ENCODE peak calls at places on chromosomes 16 and 17, in seven cellular contexts. H is WTC11; E is AG10803; R is NCI-H345; D is HTR-8/SVneo; G is activated CD8-positive, alpha-beta memory T cell treated with anti-CD3 and anti-CD28 coated beads, Interleukin-2, amount 50 U/mL, for 48 hours; L is AG08395. U is an unnamed sample.

GRCh38 chr17:13131211-13131610 is 113.4 kb upstream of the ELAC2 start:
- DNase-seq in G (no peak), L (no peak), R (no peak), H (no peak), E (no peak), D (no peak), U (no peak)

GRCh38 chr16:49740190-49740589 is 115.7 kb downstream of the ZNF423 start:
- DNase-seq in E (no peak), G (no peak), D (no peak), R (no peak), H (no peak), L (no peak), U (no peak)

GRCh38 chr17:4536259-4536741 is 18.9 kb downstream of the MYBBP1A start:
- DNase-seq in H (no peak), L (peak), D (no peak), R (no peak), G (no peak), E (no peak), U (no peak)

GRCh38 chr16:57999366-57999970 is 1.0 kb downstream of the ZNF319 start:
- DNase-seq in D (no peak), E (peak), G (no peak), H (no peak), R (no peak), L (peak), U (no peak)

GRCh38 chr16:181668-182021 is 1.4 kb downstream of the HBQ1 start:
- DNase-seq in H (no peak), R (no peak), L (no peak), G (no peak), D (no peak), E (peak), U (no peak)

GRCh38 chr17:58325289-58325726 is 3.3 kb downstream of the TSPOAP1 start:
- DNase-seq in L (no peak), R (no peak), D (no peak), G (no peak), E (no peak), H (peak), U (no peak)

GRCh38 chr16:54447606-54448440 is 161.2 kb upstream of the IRX3 start:
- DNase-seq in L (peak), R (no peak), D (peak), H (no peak), E (peak), G (no peak), U (no peak)

GRCh38 chr17:77728871-77729270 is 229.6 kb upstream of the TNRC6C start:
- DNase-seq in E (no peak), H (no peak), R (no peak), G (peak), D (no peak), L (no peak), U (peak)

GRCh38 chr17:46772013-46772878 is 46.2 kb downstream of the WNT3 start:
- DNase-seq in D (peak), R (peak), L (no peak), E (peak), G (peak), H (peak), U (peak)

GRCh38 chr17:17874478-17874877 is 37.7 kb upstream of the SREBF1 start:
- DNase-seq in R (no peak), G (no peak), D (peak), E (peak), L (peak), H (no peak), U (no peak)

GRCh38 chr16:528111-529011 is 849 bp downstream of the CAPN15 start:
- DNase-seq in H (peak), E (peak), G (peak), L (peak), D (peak), R (peak), U (no peak)

GRCh38 chr17:72556944-72557826 is 436.4 kb downstream of the SOX9 start:
- DNase-seq in D (peak), L (peak), H (peak), G (peak), R (peak), E (peak), U (no peak)

U was measured in mesenteric fat pad.